ENCODE peak calls at places on chromosomes 3 and 15, in seven cellular contexts. D, V, G, K, L, H and A are unnamed samples. For H3K4me1, the result is how much of the 10 kb centered on the place peaks cover.

GRCh38 chr3:142850395-142851023 is 38.4 kb downstream of the PCOLCE2 start:
- DNase-seq in D (no peak), V (no peak), G (peak), K (no peak), L (no peak), H (peak), A (no peak)

GRCh38 chr15:47184405-47185221 is 532.7 kb upstream of the SEMA6D start:
- DNase-seq in D (peak), V (peak), G (peak), K (no peak), L (no peak), H (no peak), A (peak)

GRCh38 chr3:27532931-27533607 is 48.9 kb upstream of the SLC4A7 start:
- DNase-seq in D (no peak), V (no peak), G (peak), K (no peak), L (no peak), H (no peak), A (no peak)

GRCh38 chr3:124760601-124761000 is 30.3 kb downstream of the UMPS start:
- DNase-seq in D (no peak), V (no peak), G (no peak), K (no peak), L (no peak), H (no peak), A (no peak)

GRCh38 chr3:9994086-9994844 is 7.6 kb upstream of the EMC3 start:
- DNase-seq in D (no peak), V (no peak), G (no peak), K (no peak), L (no peak), H (peak), A (no peak)

GRCh38 chr3:34212671-34213070 is 414.2 kb downstream of the PDCD6IP start:
- DNase-seq in D (no peak), V (no peak), G (peak), K (no peak), L (no peak), H (peak), A (peak)

GRCh38 chr3:57087361-57088092 is 27.1 kb downstream of the SPATA12 start:
- DNase-seq in D (no peak), V (no peak), G (no peak), K (no peak), L (no peak), H (no peak), A (no peak)

GRCh38 chr3:10764314-10765051 is 51.5 kb upstream of the SLC6A11 start:
- DNase-seq in D (no peak), V (no peak), G (no peak), K (no peak), L (no peak), H (no peak), A (no peak)

GRCh38 chr3:56851966-56852884 is 50.5 kb upstream of the ARHGEF3 start:
- DNase-seq in D (peak), V (no peak), G (no peak), K (no peak), L (no peak), H (no peak), A (no peak)

GRCh38 chr3:45106874-45107273 is 39.3 kb downstream of the CDCP1 start:
- DNase-seq in D (no peak), V (no peak), G (no peak), K (no peak), L (no peak), H (no peak), A (no peak)

GRCh38 chr3:15795563-15796308 is 2.0 kb downstream of the ANKRD28 start:
- DNase-seq in D (no peak), V (no peak), G (peak), K (peak), L (no peak), H (no peak), A (no peak)

GRCh38 chr3:134299185-134299887 is 48.7 kb upstream of the RYK start:
- DNase-seq in D (peak), V (no peak), G (peak), K (no peak), L (no peak), H (no peak), A (no peak)

GRCh38 chr3:6921041-6921440 is 60.1 kb downstream of the GRM7 start:
- DNase-seq in D (no peak), V (no peak), G (no peak), K (no peak), L (no peak), H (peak), A (no peak)

GRCh38 chr15:48565560-48566482 is 79.7 kb downstream of the FBN1 start:
- DNase-seq in D (no peak), V (no peak), G (peak), K (no peak), L (no peak), H (no peak), A (no peak)

GRCh38 chr3:63387568-63387967 is 109.5 kb downstream of the SYNPR start:
- DNase-seq in D (no peak), V (no peak), G (no peak), K (no peak), L (no peak), H (no peak), A (no peak)

GRCh38 chr3:176650478-176650877 is 546.8 kb downstream of the TBL1XR1 start:
- DNase-seq in D (no peak), V (no peak), G (no peak), K (no peak), L (no peak), H (no peak), A (no peak)

GRCh38 chr3:69386535-69387385 is 872 bp upstream of the FRMD4B start:
- DNase-seq in D (no peak), V (no peak), G (no peak), K (no peak), L (no peak), H (no peak), A (no peak)

GRCh38 chr15:36959746-36960145 is 140.6 kb downstream of the MEIS2 start:
- DNase-seq in D (no peak), V (no peak), G (no peak), K (no peak), L (no peak), H (no peak), A (no peak)

GRCh38 chr15:83904107-83904720 is 250.3 kb downstream of the ADAMTSL3 start:
- DNase-seq in D (peak), V (no peak), G (no peak), K (no peak), L (no peak), H (no peak), A (peak)

GRCh38 chr3:16768956-16769355 is 115.8 kb upstream of the PLCL2 start:
- DNase-seq in D (no peak), V (no peak), G (no peak), K (no peak), L (no peak), H (no peak), A (no peak)

GRCh38 chr3:43248956-43249355 is 37.4 kb upstream of the SNRK start:
- DNase-seq in D (no peak), V (no peak), G (no peak), K (no peak), L (no peak), H (no peak), A (no peak)

GRCh38 chr15:65307978-65308377 is 3.5 kb downstream of the RNU5B-1 start:
- DNase-seq in D (no peak), V (peak), G (no peak), K (no peak), L (no peak), H (no peak), A (no peak)

GRCh38 chr3:51873876-51874275 is 1.5 kb downstream of the IQCF5 start:
- DNase-seq in D (no peak), V (no peak), G (no peak), K (no peak), L (no peak), H (no peak), A (no peak)

GRCh38 chr15:88382482-88382983 is 84.7 kb downstream of the MRPL46 start:
- DNase-seq in D (no peak), V (no peak), G (no peak), K (no peak), L (no peak), H (no peak), A (no peak)

GRCh38 chr3:194399874-194400411 is 877 bp upstream of the GP5 start:
- DNase-seq in D (no peak), V (no peak), G (no peak), K (no peak), L (no peak), H (no peak), A (no peak)

DNA sequence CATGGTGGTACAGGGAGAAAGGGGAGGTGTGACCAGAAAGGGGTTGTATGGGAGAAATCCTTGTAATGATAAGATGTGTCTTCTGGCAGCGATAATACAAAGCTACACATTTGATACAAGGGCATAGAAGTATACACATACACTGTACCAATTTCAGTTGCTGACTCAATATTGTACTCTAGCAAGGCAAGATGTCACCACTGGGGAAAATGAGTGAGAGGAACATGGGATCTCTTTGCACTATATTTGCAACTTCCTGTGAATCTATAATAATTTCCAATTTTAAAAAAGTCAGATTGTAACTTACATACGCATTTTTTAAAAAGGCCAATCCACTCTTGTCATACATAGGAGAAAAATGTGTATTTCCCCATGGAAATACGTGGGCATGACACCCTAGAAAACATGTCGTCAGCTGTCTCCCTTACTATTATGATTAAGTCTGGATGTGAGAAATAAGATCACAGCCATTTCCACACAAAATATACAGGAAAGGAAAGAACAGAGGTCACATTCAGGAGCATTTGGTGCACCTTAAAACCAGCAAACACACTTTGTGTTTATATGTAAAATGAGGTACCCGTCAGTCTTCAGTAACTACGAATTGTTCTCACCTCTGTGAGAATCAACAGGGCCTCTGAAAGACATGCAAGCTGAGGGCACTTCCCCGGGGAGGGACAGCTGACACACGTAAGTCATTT is 22.9 kb downstream of the PRR23E start:
- DNase-seq in D (no peak), V (no peak), G (no peak), K (no peak), L (no peak), H (no peak), A (no peak)
- H3K4me1 ChIP-seq in D (under half), V (under half), G (under half), K (under half), L (under half), H (under half), A (under half)

DNA sequence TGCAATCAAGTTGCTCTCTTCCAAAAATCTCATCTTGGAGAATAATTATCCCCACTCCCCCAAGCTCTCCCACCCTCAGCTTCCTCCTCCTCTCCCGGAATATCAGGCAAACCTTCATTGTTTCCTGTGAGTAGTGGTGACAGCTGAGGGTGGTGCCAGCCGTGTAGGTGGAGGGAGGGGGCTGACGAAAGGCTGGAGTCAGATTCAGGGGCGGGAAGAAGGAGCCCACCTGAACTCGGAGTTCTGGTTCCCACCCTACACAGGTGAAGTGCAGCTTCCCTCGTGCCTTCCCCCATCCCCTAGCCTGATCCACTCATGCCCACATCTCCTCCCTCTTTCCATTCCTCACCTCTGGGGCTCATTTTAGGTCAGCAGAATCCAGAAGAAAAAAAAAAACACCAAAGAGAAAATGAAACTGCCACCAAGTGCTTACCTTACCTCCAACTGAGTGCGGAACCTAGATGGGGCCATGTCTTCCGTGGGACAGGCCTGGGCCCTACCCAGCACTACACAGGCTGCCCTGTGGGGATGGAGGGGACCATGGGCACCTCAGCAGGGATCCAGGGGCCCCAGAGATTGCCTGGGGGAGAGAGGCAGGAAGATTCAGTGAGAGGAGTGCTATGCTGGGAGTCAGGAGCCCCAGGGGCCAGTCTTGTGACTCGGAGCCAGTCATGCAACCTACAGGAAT is 81.3 kb downstream of the ADCY5 start:
- DNase-seq in D (no peak), V (peak), G (no peak), K (no peak), L (no peak), H (no peak), A (no peak)
- H3K4me3 ChIP-seq in D (no peak), V (no peak), G (no peak), K (no peak), L (no peak), H (no peak), A (no peak)

GRCh38 chr15:52523192-52523591 is 5.5 kb downstream of the MYO5A start:
- DNase-seq in D (no peak), V (no peak), G (peak), K (no peak), L (no peak), H (no peak), A (no peak)
- H3K27ac ChIP-seq in D (no peak), V (no peak), G (no peak), K (no peak), L (peak), H (no peak), A (no peak)

GRCh38 chr3:180749796-180750195 is 70.5 kb upstream of the CCDC39 start:
- DNase-seq in D (no peak), V (no peak), G (no peak), K (no peak), L (no peak), H (no peak), A (no peak)

GRCh38 chr3:180743813-180744212 is 64.5 kb upstream of the CCDC39 start:
- DNase-seq in D (no peak), V (no peak), G (no peak), K (no peak), L (no peak), H (no peak), A (no peak)

GRCh38 chr3:180749322-180749721 is 70.0 kb upstream of the CCDC39 start:
- DNase-seq in D (no peak), V (no peak), G (no peak), K (no peak), L (no peak), H (no peak), A (no peak)

GRCh38 chr3:180747805-180748361 is 68.6 kb upstream of the CCDC39 start:
- DNase-seq in D (no peak), V (no peak), G (no peak), K (no peak), L (no peak), H (no peak), A (no peak)

DNA sequence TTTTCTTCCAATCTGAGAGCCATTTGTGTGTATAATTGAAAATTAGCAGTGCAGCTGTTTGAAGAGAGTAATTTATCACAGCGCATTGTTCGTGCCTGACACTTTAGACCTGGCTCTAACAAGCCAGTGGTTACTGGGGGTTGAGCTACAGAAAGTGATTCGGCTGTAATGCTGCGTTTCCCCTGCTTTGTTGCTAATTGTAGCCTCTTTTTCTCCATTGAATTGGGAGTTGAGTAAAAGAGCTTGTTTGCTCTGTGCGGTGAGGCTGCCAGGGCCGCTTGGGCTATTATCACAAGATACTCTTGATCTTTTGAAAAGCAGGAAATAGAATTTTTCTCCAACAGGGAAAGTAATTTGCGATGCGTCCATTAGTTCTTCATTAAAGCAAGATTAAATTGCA is 64.9 kb upstream of the CCDC39 start:
- DNase-seq in D (no peak), V (no peak), G (no peak), K (no peak), L (no peak), H (no peak), A (no peak)
- H3K4me1 ChIP-seq in D (under half), V (under half), G (under half), K (under half), L (under half), H (under half), A (under half)

GRCh38 chr3:31011383-31011782 is 116.9 kb upstream of the GADL1 start:
- DNase-seq in D (no peak), V (no peak), G (no peak), K (no peak), L (no peak), H (no peak), A (no peak)

GRCh38 chr3:31010491-31010890 is 116.0 kb upstream of the GADL1 start:
- DNase-seq in D (no peak), V (no peak), G (peak), K (no peak), L (no peak), H (no peak), A (no peak)

GRCh38 chr3:31014317-31015040 is 120.0 kb upstream of the GADL1 start:
- DNase-seq in D (no peak), V (no peak), G (peak), K (no peak), L (no peak), H (no peak), A (no peak)

GRCh38 chr3:31016196-31016595 is 121.7 kb upstream of the GADL1 start:
- DNase-seq in D (no peak), V (no peak), G (peak), K (no peak), L (no peak), H (no peak), A (no peak)

DNA sequence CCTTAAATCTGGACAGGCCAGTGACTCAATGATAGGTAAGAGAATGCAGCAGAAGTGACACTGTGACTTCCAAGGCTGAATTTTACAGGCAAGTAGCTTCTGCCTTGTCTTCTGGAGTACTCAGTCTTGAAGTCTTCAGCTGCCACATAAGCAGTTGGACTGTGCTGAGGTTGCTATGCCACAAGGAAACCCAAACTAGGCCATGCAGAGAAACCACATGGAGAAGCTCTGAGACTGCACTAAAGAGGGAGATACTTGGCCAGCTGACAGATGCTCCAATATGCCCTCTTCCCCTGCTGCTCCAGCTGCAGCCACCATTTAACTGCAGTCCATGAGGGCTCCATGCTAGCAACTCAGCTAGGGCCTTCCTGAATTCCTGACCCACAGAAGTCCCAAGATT is 119.4 kb upstream of the GADL1 start:
- DNase-seq in D (no peak), V (no peak), G (no peak), K (no peak), L (no peak), H (no peak), A (no peak)
- H3K4me3 ChIP-seq in D (no peak), V (no peak), G (no peak), K (no peak), L (no peak), H (no peak), A (no peak)

DNA sequence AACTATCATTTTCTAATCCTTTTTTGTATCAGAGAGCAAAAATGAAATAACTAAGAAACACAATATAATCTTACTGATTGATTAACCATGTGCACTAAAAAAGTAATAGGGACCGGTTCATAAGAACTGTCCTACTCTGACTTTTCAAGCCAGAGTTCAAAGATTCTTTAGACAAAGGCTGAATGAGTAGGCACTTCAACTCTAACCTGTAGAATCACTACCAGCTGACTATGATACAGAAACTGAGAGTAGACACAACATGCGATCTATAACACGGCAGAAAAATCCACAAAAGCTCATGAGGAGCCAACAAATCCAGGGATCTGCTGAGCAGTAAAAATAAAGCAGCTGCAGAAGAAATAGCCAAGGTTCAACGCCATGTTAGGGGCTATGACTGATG is 8.9 kb downstream of the COPB2 start:
- DNase-seq in D (no peak), V (no peak), G (no peak), K (no peak), L (no peak), H (no peak), A (no peak)
- H3K27ac ChIP-seq in D (no peak), V (no peak), G (no peak), K (no peak), L (no peak), H (no peak), A (no peak)

GRCh38 chr3:107323723-107324122 is 53.5 kb upstream of the CCDC54 start:
- DNase-seq in D (no peak), V (no peak), G (no peak), K (no peak), L (no peak), H (no peak), A (no peak)
- H3K4me1 ChIP-seq in D (under half), V (under half), G (under half), K (under half), L (under half), H (under half), A (under half)